ENCODE peak calls at places on chromosomes 12 and 14, in five cellular contexts. One of them, this sample, is unnamed.

GRCh38 chr14:71856199-71856919 is 75.9 kb upstream of the RGS6 start:
- DNase-seq in colonic mucosa: no peak
- DNase-seq in breast epithelium: no peak
- DNase-seq in foreskin fibroblast: no peak
- DNase-seq in upper lobe of right lung: no peak
- DNase-seq in this sample: no peak

GRCh38 chr14:66610154-66610563 is 102.2 kb downstream of the GPHN start:
- DNase-seq in colonic mucosa: no peak
- DNase-seq in breast epithelium: no peak
- DNase-seq in foreskin fibroblast: peak; percentile 35
- DNase-seq in upper lobe of right lung: no peak
- DNase-seq in this sample: no peak

GRCh38 chr12:120007272-120007671 is 18.2 kb downstream of the BICDL1 start:
- DNase-seq in colonic mucosa: no peak
- DNase-seq in breast epithelium: no peak
- DNase-seq in foreskin fibroblast: no peak
- DNase-seq in upper lobe of right lung: no peak
- DNase-seq in this sample: no peak

GRCh38 chr12:106341086-106341879 is 16.3 kb upstream of the POLR3B start:
- DNase-seq in colonic mucosa: no peak
- DNase-seq in breast epithelium: no peak
- DNase-seq in foreskin fibroblast: peak; percentile 86
- DNase-seq in upper lobe of right lung: no peak
- DNase-seq in this sample: no peak

GRCh38 chr14:71103662-71104484 is 196.6 kb downstream of the PCNX1 start:
- DNase-seq in colonic mucosa: no peak
- DNase-seq in breast epithelium: no peak
- DNase-seq in foreskin fibroblast: peak; percentile 77
- DNase-seq in upper lobe of right lung: no peak
- DNase-seq in this sample: peak; percentile 22

GRCh38 chr14:105974902-105975301 is 448.5 kb downstream of the TMEM121 start:
- DNase-seq in colonic mucosa: no peak
- DNase-seq in breast epithelium: no peak
- DNase-seq in foreskin fibroblast: no peak
- DNase-seq in upper lobe of right lung: no peak
- DNase-seq in this sample: no peak

GRCh38 chr12:65536876-65537661 is 258.6 kb downstream of the MSRB3 start:
- DNase-seq in colonic mucosa: no peak
- DNase-seq in breast epithelium: no peak
- DNase-seq in foreskin fibroblast: peak; percentile 98
- DNase-seq in upper lobe of right lung: no peak
- DNase-seq in this sample: no peak

GRCh38 chr12:7189398-7190267 is at the start of gene PEX5:
- DNase-seq in colonic mucosa: peak; percentile 91
- DNase-seq in breast epithelium: peak; percentile 81
- DNase-seq in foreskin fibroblast: peak; percentile 97
- DNase-seq in upper lobe of right lung: peak; percentile 94
- DNase-seq in this sample: peak; percentile 83

GRCh38 chr12:62739266-62739831 is 195.6 kb downstream of the PPM1H start:
- DNase-seq in colonic mucosa: no peak
- DNase-seq in breast epithelium: no peak
- DNase-seq in foreskin fibroblast: no peak
- DNase-seq in upper lobe of right lung: no peak
- DNase-seq in this sample: no peak

GRCh38 chr14:36604757-36605505 is 22.5 kb upstream of the NKX2-8 start:
- DNase-seq in colonic mucosa: peak; percentile 60
- DNase-seq in breast epithelium: peak; percentile 52
- DNase-seq in foreskin fibroblast: peak; percentile 76
- DNase-seq in upper lobe of right lung: no peak
- DNase-seq in this sample: peak; percentile 60

GRCh38 chr14:31787377-31787776 is 226.2 kb downstream of the NUBPL start:
- DNase-seq in colonic mucosa: no peak
- DNase-seq in breast epithelium: no peak
- DNase-seq in foreskin fibroblast: no peak
- DNase-seq in upper lobe of right lung: no peak
- DNase-seq in this sample: no peak

GRCh38 chr14:104145826-104146642 is 7.6 kb downstream of the KIF26A start:
- DNase-seq in colonic mucosa: no peak
- DNase-seq in breast epithelium: no peak
- DNase-seq in foreskin fibroblast: no peak
- DNase-seq in upper lobe of right lung: peak; percentile 53
- DNase-seq in this sample: peak; percentile 2

GRCh38 chr12:116263844-116264243 is 13.6 kb downstream of the MED13L start:
- DNase-seq in colonic mucosa: no peak
- DNase-seq in breast epithelium: no peak
- DNase-seq in foreskin fibroblast: no peak
- DNase-seq in upper lobe of right lung: no peak
- DNase-seq in this sample: no peak

GRCh38 chr14:57816568-57817284 is 49.2 kb downstream of the SLC35F4 start:
- DNase-seq in colonic mucosa: no peak
- DNase-seq in breast epithelium: no peak
- DNase-seq in foreskin fibroblast: peak; percentile 55
- DNase-seq in upper lobe of right lung: no peak
- DNase-seq in this sample: no peak

GRCh38 chr12:2251485-2252179 is 198.8 kb downstream of the CACNA1C start:
- DNase-seq in colonic mucosa: no peak
- DNase-seq in breast epithelium: no peak
- DNase-seq in foreskin fibroblast: peak; percentile 55
- DNase-seq in upper lobe of right lung: no peak
- DNase-seq in this sample: no peak

GRCh38 chr12:32261638-32262037 is 137.7 kb upstream of the FGD4 start:
- DNase-seq in colonic mucosa: no peak
- DNase-seq in breast epithelium: no peak
- DNase-seq in foreskin fibroblast: no peak
- DNase-seq in upper lobe of right lung: no peak
- DNase-seq in this sample: no peak

GRCh38 chr12:67067453-67068203 is 201.5 kb upstream of the CAND1 start:
- DNase-seq in colonic mucosa: no peak
- DNase-seq in breast epithelium: no peak
- DNase-seq in foreskin fibroblast: no peak
- DNase-seq in upper lobe of right lung: no peak
- DNase-seq in this sample: peak; percentile 15

GRCh38 chr14:55712505-55712904 is 132.5 kb downstream of the KTN1 start:
- DNase-seq in colonic mucosa: no peak
- DNase-seq in breast epithelium: no peak
- DNase-seq in foreskin fibroblast: no peak
- DNase-seq in upper lobe of right lung: no peak
- DNase-seq in this sample: no peak

GRCh38 chr12:69240625-69240984 is 1.2 kb downstream of the CPSF6 start:
- DNase-seq in colonic mucosa: no peak
- DNase-seq in breast epithelium: no peak
- DNase-seq in foreskin fibroblast: peak; percentile 17
- DNase-seq in upper lobe of right lung: no peak
- DNase-seq in this sample: no peak

GRCh38 chr14:100392266-100392850 is 69.2 kb downstream of the SLC25A47 start:
- DNase-seq in colonic mucosa: no peak
- DNase-seq in breast epithelium: no peak
- DNase-seq in foreskin fibroblast: peak; percentile 70
- DNase-seq in upper lobe of right lung: no peak
- DNase-seq in this sample: no peak

DNA sequence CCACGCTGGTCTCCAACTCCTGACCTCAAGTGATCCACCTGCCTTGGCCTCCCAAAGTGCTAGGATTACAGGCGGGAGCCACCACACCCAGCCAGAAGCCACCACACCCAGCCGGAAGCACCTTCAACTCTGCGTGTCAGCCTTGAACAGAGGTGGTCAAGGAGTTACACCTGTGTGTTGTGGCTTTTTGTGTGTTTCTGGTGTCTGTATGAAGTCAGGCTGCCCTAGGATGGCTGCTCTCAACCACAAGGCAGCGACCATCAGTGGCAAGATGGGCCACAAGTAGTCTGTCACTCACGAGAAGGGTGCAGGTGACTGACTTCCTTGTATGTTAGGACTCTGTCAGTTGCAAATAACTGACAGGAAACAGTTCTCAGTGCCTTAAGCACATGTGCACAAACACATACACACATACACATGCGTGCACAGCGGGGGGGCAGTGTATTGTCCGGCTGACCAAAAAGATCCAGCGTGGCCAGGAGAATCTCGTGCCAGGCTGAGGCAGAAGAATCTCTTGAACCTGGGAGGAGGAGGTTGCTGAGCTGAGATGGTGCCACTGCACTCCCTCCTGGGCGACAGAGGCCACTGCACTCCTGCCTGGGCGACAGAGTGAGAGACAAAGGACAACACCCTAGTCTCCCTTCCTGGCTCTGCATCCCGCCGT is 13.5 kb downstream of the P2RX4 start:
- DNase-seq in colonic mucosa: peak; percentile 71
- DNase-seq in breast epithelium: no peak
- DNase-seq in foreskin fibroblast: no peak
- DNase-seq in upper lobe of right lung: no peak
- DNase-seq in this sample: no peak
- TF ChIP-seq CTCF in colonic mucosa: peak; percentile 44
- TF ChIP-seq CTCF in breast epithelium: peak; percentile 15
- TF ChIP-seq CTCF in foreskin fibroblast: peak; percentile 10
- TF ChIP-seq CTCF in upper lobe of right lung: peak; percentile 7
- TF ChIP-seq CTCF in this sample: no peak

GRCh38 chr14:103091883-103092222 is 2.7 kb upstream of the EXOC3L4 start:
- DNase-seq in colonic mucosa: no peak
- DNase-seq in breast epithelium: no peak
- DNase-seq in foreskin fibroblast: no peak
- DNase-seq in upper lobe of right lung: no peak
- DNase-seq in this sample: no peak
- TF ChIP-seq CTCF in colonic mucosa: no peak
- TF ChIP-seq CTCF in breast epithelium: no peak
- TF ChIP-seq CTCF in foreskin fibroblast: peak; percentile 1
- TF ChIP-seq CTCF in upper lobe of right lung: no peak
- TF ChIP-seq CTCF in this sample: no peak

DNA sequence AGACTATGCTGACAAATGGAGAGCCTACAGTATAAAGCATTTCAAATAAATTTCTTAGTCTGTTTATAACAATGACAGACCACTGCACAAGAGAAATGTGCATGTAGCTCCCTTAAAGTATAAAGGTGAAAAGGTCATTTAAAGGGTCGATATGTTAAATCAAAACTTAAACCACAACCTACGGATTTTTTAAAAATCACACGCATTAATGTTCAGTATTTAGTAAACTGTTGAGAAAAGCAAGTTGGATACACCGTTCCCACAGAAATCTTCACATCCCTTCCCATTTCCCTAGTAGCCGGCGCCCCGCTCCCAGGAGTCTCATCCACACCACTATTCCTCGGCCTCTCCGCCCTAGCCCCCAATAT is 614 bp downstream of the FKBP3 start:
- DNase-seq in colonic mucosa: no peak
- DNase-seq in breast epithelium: no peak
- DNase-seq in foreskin fibroblast: no peak
- DNase-seq in upper lobe of right lung: no peak
- DNase-seq in this sample: no peak
- TF ChIP-seq CTCF in colonic mucosa: no peak
- TF ChIP-seq CTCF in breast epithelium: no peak
- TF ChIP-seq CTCF in foreskin fibroblast: no peak
- TF ChIP-seq CTCF in upper lobe of right lung: no peak
- TF ChIP-seq CTCF in this sample: no peak

DNA sequence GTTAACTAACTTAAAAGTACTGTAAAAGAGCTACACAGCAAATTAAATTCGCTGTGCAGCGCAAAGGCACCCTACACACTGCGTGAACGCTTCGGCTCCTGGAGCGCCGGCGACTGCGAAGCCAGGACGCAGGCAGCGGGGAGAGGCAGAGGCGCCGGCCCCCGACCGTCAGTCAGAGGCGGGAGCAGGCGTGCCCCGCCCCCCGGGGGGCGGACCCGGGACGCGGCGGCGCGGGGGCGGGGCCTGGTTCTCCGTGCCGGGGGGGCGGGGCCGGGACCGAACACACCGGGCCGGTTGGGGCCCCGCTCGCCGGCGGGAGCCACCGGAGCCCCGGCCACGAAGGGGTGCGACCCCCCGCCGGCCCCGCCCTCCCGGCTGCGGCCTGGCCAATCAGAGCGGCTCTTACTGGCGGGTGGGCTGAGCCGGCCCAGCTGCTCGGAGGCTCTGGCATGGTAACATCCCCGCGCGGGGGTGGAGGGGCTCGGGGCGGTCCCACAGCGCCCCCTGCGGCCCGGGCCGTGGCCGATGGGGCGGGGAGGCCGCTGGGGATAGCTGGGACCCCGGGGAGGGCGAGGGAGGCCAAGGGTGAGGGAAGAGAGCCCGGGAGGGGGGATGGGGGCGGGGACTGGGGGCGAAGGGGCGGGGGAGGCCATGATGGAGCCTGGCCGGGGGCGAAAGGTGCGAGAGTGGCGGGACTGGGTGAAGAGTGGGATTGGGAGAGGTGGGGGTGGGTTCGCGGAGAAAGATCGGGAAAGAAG is at the start of gene PRPF40B:
- DNase-seq in colonic mucosa: peak; percentile 89
- DNase-seq in breast epithelium: peak; percentile 82
- DNase-seq in foreskin fibroblast: peak; percentile 92
- DNase-seq in upper lobe of right lung: peak; percentile 94
- DNase-seq in this sample: peak; percentile 92
- TF ChIP-seq CTCF in colonic mucosa: no peak
- TF ChIP-seq CTCF in breast epithelium: no peak
- TF ChIP-seq CTCF in foreskin fibroblast: peak; percentile 41
- TF ChIP-seq CTCF in upper lobe of right lung: peak; percentile 44
- TF ChIP-seq CTCF in this sample: peak; percentile 48

This sample was measured in nephron progenitor cell.